ENCODE peak calls at places on chromosomes 16 and 17, in five cellular contexts. J is endothelial cell, E is heart left ventricle, U is stomach, X is heart right ventricle. I is an unnamed sample.

GRCh38 chr17:48871551-48872351 is 20.8 kb upstream of the ATP5MC1 start:
- DNase-seq in U (peak), X (peak), J (no peak), E (peak), I (no peak)

GRCh38 chr17:33112763-33113162 is 121.1 kb downstream of the SPACA3 start:
- DNase-seq in X (no peak), J (no peak), U (no peak), E (no peak), I (no peak)

GRCh38 chr17:82168568-82168967 is 44.1 kb downstream of the CCDC57 start:
- DNase-seq in J (no peak), U (no peak), X (no peak), E (no peak), I (no peak)

GRCh38 chr16:80703391-80704071 is 100.9 kb downstream of the CDYL2 start:
- DNase-seq in E (no peak), U (no peak), J (no peak), X (no peak), I (no peak)

GRCh38 chr17:63828936-63829335 is 1.5 kb upstream of the FTSJ3 start:
- DNase-seq in X (no peak), U (no peak), J (no peak), E (no peak), I (no peak)

GRCh38 chr16:30972872-30973271 is 12.1 kb upstream of the HSD3B7 start:
- DNase-seq in E (no peak), J (no peak), U (no peak), X (no peak), I (peak)

GRCh38 chr17:73011016-73011486 is 81.4 kb downstream of the SLC39A11 start:
- DNase-seq in E (no peak), X (no peak), U (no peak), J (peak), I (no peak)

GRCh38 chr17:75472119-75472518 is 15.7 kb downstream of the TMEM94 start:
- DNase-seq in E (no peak), X (no peak), J (no peak), U (no peak), I (no peak)

GRCh38 chr17:55580596-55581133 is 69.4 kb upstream of the SMIM36 start:
- DNase-seq in J (no peak), X (no peak), U (no peak), E (no peak), I (no peak)

GRCh38 chr16:67170168-67170947 is at the start of gene NOL3:
- DNase-seq in X (peak), U (peak), J (no peak), E (peak), I (peak)

GRCh38 chr17:19933221-19933620 is 44.4 kb downstream of the AKAP10 start:
- DNase-seq in X (no peak), U (no peak), J (no peak), E (no peak), I (no peak)

GRCh38 chr17:56908061-56908542 is 5.7 kb downstream of the TRIM25 start:
- DNase-seq in X (peak), J (no peak), U (peak), E (peak), I (no peak)

GRCh38 chr17:75619506-75620431 is 13.5 kb upstream of the SMIM5 start:
- DNase-seq in X (no peak), E (no peak), J (peak), U (no peak), I (peak)

GRCh38 chr17:30831257-30831656 is 509 bp upstream of the ATAD5 start:
- DNase-seq in U (no peak), X (no peak), J (no peak), E (no peak), I (no peak)

GRCh38 chr16:66471696-66472393 is 44.8 kb downstream of the BEAN1 start:
- DNase-seq in X (no peak), J (no peak), E (no peak), U (no peak), I (no peak)

GRCh38 chr17:27609606-27610303 is 21.2 kb upstream of the LGALS9 start:
- DNase-seq in J (peak), U (peak), E (no peak), X (no peak), I (peak)

GRCh38 chr17:73782641-73783381 is 138.6 kb upstream of the SDK2 start:
- DNase-seq in X (no peak), E (no peak), U (no peak), J (no peak), I (no peak)

GRCh38 chr17:9465216-9465921 is 110.3 kb downstream of the STX8 start:
- DNase-seq in E (no peak), J (no peak), X (no peak), U (no peak), I (no peak)

GRCh38 chr16:19598805-19599204 is 43.3 kb downstream of the VPS35L start:
- DNase-seq in U (no peak), X (no peak), J (no peak), E (no peak), I (no peak)

GRCh38 chr17:6639651-6640535 is 618 bp downstream of the KIAA0753 start:
- DNase-seq in U (no peak), J (peak), E (peak), X (peak), I (peak)

GRCh38 chr16:53207810-53208752 is 153.3 kb downstream of the CHD9 start:
- DNase-seq in J (peak), X (peak), E (peak), U (peak), I (peak)

GRCh38 chr17:46742539-46743270 is 75.8 kb downstream of the WNT3 start:
- DNase-seq in U (no peak), E (peak), X (peak), J (no peak), I (peak)

GRCh38 chr17:65092262-65092661 is 35.7 kb upstream of the GNA13 start:
- DNase-seq in J (no peak), E (no peak), X (no peak), U (no peak), I (peak)

GRCh38 chr17:17994271-17994670 is 21.6 kb downstream of the DRC3 start:
- DNase-seq in E (peak), X (peak), U (peak), J (peak), I (no peak)
- TF ChIP-seq CTCF in E (peak), X (peak), U (no peak), J (no peak), I (peak)

GRCh38 chr16:2512920-2513404 is 790 bp upstream of the ATP6V0C start:
- DNase-seq in E (no peak), U (no peak), J (no peak), X (no peak), I (no peak)
- TF ChIP-seq CTCF in E (no peak), U (no peak), J (no peak), X (no peak), I (peak)

GRCh38 chr16:71803305-71803690 is 5.3 kb downstream of the AP1G1 start:
- DNase-seq in U (no peak), J (no peak), X (no peak), E (no peak), I (no peak)
- TF ChIP-seq CTCF in U (no peak), J (no peak), X (no peak), E (no peak), I (no peak)

DNA sequence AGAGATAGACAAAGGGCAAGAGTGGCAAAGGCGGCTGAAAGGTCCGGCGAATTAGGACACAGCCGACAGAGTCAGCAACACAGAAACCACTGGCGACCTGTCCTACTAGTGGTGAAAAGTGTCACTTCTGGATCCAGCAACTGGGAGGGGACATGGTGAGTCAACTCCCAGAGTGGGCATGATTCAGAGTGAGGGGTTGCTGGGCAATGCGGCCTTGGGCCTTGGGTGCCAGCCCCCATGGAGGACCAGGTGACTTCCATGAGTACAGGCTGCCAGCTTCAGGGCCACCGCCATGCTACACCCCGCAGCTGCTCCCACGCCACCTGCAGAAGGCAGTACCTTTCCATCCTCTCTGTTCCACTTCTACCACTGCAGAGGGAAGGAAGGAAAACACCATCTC is 110.6 kb downstream of the ZFHX3 start:
- DNase-seq in U (no peak), J (no peak), E (no peak), X (no peak), I (no peak)
- TF ChIP-seq CTCF in U (no peak), J (no peak), E (no peak), X (no peak), I (no peak)

GRCh38 chr17:45425984-45426413 is 6.7 kb downstream of the ARHGAP27 start:
- DNase-seq in X (no peak), E (no peak), J (no peak), U (no peak), I (no peak)
- TF ChIP-seq CTCF in X (no peak), E (no peak), J (no peak), U (no peak), I (no peak)

GRCh38 chr17:69716571-69716970 is 302.1 kb downstream of the MAP2K6 start:
- DNase-seq in X (no peak), E (no peak), U (no peak), J (no peak), I (peak)
- TF ChIP-seq CTCF in X (no peak), E (no peak), U (no peak), J (no peak), I (no peak)

DNA sequence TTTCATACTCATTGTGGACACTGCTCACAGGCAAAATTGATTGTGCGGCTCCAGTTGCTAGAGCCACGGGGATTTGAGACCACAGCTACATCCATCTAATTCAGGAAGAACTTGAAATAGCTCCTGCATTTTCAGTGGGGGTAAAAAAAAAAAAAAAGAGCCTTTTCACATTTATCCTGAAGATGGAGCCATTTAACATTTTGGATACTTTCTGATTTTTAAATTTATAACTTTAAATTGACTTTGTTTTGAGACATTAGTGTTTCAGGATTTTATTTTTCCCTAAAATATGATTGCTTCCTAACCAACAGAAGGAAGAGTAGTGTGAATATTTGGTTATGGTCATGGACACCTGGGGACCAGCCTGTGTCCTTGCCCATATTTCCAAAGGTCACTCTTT is 1080.2 kb upstream of the EEF2KMT start:
- DNase-seq in J (no peak), E (no peak), U (no peak), X (no peak), I (no peak)
- TF ChIP-seq CTCF in J (no peak), E (no peak), U (no peak), X (no peak), I (no peak)

GRCh38 chr17:17748179-17748578 is 66.9 kb downstream of the RAI1 start:
- DNase-seq in X (no peak), U (no peak), J (no peak), E (no peak), I (no peak)
- TF ChIP-seq CTCF in X (no peak), U (no peak), J (no peak), E (no peak), I (peak)

I was measured in HFFc6.